ENCODE peak calls at places on chromosomes 7 and 10, in nine cellular contexts. I is GM12865, J is esophagus squamous epithelium, C is fibroblast of pulmonary artery, F is endothelial cell of umbilical vein, G is WTC11, R is astrocyte of the spinal cord, A is PC-9, K is hepatocyte. T is an unnamed sample.

GRCh38 chr7:144782883-144783282 is 53.0 kb downstream of the TPK1 start:
- DNase-seq in I (no peak), J (no peak), C (no peak), F (no peak), G (no peak), R (no peak), A (no peak), K (no peak), T (no peak)

GRCh38 chr10:44973323-44974081 is 5.1 kb downstream of the DEPP1 start:
- DNase-seq in I (peak; percentile 77), J (no peak), C (no peak), F (peak; percentile 59), G (peak; percentile 49), R (no peak), A (no peak), K (no peak), T (no peak)

GRCh38 chr7:85828654-85829053 is 641.8 kb upstream of the SEMA3D start:
- DNase-seq in I (no peak), J (no peak), C (no peak), F (no peak), G (no peak), R (no peak), A (no peak), K (no peak), T (no peak)

GRCh38 chr7:23234569-23235296 is 11.8 kb upstream of the GPNMB start:
- DNase-seq in I (peak; percentile 93), J (no peak), C (no peak), F (no peak), G (no peak), R (no peak), A (no peak), K (no peak), T (no peak)

GRCh38 chr10:68074404-68074774 is 694 bp downstream of the HERC4 start:
- DNase-seq in I (no peak), J (no peak), C (no peak), F (no peak), G (no peak), R (no peak), A (no peak), K (no peak), T (no peak)

GRCh38 chr7:102916426-102916825 is 3.6 kb downstream of the LRRC17 start:
- DNase-seq in I (no peak), J (no peak), C (peak; percentile 79), F (peak; percentile 46), G (no peak), R (peak; percentile 82), A (no peak), K (no peak), T (no peak)

GRCh38 chr10:123301077-123301875 is 147.1 kb downstream of the BUB3 start:
- DNase-seq in I (peak; percentile 38), J (no peak), C (peak; percentile 37), F (peak; percentile 4), G (peak; percentile 18), R (peak; percentile 5), A (no peak), K (peak; percentile 28), T (peak; percentile 26)

GRCh38 chr7:13991791-13992620 is 2.5 kb upstream of the ETV1 start:
- DNase-seq in I (no peak), J (no peak), C (peak; percentile 21), F (peak; percentile 4), G (no peak), R (no peak), A (no peak), K (no peak), T (no peak)

GRCh38 chr7:40220421-40220911 is 85.7 kb downstream of the SUGCT start:
- DNase-seq in I (no peak), J (no peak), C (peak; percentile 47), F (no peak), G (no peak), R (peak; percentile 72), A (peak; percentile 74), K (no peak), T (no peak)

GRCh38 chr10:30353851-30354250 is 4.8 kb upstream of the MTPAP start:
- DNase-seq in I (no peak), J (no peak), C (peak; percentile 40), F (no peak), G (no peak), R (peak; percentile 65), A (no peak), K (no peak), T (no peak)

DNA sequence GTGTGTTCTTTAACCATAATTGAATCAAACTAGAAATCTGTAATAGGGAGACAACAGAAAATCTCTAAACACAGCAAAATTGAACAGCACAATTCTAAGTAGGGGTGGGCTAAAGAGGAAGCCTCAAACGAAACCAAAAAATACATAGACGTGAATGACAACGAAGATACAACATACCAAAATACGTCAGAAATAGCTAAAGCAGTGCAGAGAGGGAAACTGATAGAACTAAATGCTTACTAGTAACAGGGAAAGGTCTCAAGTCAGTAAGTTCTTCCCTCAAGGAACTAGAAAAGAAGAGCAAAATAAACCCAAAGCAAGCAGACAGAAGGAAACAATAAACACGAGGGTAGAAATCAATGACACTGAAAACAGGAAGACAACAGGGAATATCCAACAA is 19.1 kb downstream of the RPP38 start:
- DNase-seq in I (no peak), J (no peak), C (no peak), F (no peak), G (no peak), R (no peak), A (no peak), K (no peak), T (no peak)
- TF ChIP-seq CTCF in I (no peak), J (no peak), C (no peak), F (no peak), G (no peak), R (no peak), A (no peak), K (no peak), T (no peak)

DNA sequence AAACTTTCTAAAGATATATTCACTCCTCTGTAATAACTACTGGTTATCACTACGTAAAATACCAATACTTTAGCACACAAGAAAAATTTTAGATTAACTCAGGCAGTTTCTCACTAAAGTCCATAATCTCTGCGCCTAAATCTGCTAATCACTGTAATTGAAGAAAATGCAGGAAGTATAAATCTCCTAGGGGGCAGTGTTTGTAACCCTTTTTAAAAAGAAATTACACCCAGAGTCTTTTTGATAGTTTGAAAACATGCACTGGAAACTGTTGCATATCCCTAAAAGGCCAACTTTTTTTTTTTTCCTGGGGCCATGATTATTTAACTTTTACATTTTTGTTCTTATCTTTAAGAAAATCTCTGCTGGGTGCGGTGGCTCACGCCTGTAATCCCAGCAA is 209.6 kb downstream of the KIAA1217 start:
- DNase-seq in I (no peak), J (no peak), C (peak; percentile 2), F (no peak), G (no peak), R (no peak), A (no peak), K (no peak), T (no peak)
- TF ChIP-seq CTCF in I (no peak), J (no peak), C (peak; percentile 18), F (no peak), G (no peak), R (peak; percentile 23), A (no peak), K (no peak), T (peak; percentile 24)

GRCh38 chr10:92074126-92074887 is 150.7 kb downstream of the BTAF1 start:
- DNase-seq in I (peak; percentile 14), J (no peak), C (peak; percentile 29), F (peak; percentile 50), G (no peak), R (no peak), A (no peak), K (no peak), T (no peak)
- TF ChIP-seq CTCF in I (no peak), J (no peak), C (peak; percentile 26), F (peak; percentile 13), G (no peak), R (no peak), A (peak; percentile 60), K (no peak), T (peak; percentile 31)

DNA sequence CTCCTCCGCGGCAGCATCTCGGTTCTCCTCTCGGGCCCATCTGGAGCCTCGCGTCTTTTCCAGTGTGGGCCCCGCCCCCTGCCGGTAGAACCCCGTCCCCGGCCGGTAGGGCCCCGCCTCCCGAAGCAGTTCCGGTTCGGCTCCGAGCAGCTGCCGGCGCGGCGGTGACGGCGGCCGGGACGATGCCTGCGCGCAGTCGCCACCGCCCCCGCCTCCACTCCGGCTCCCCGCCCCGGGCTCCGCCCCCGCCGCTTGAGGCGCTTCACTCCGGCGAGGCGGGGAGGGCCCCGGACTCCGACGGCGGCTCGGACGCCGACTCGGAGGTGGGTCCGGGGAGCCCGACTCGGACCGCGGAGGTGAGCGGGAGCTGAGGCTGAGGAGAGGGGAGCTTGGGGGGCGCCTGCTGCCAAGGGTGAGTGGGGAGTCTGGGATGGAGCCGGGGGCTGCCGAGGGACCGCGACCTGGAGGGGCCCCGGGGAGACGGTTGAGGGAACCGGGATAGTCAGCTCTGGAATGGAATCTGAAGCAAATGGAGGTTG is at the start of gene SAMD8:
- DNase-seq in I (peak; percentile 98), J (peak; percentile 86), C (peak; percentile 96), F (peak; percentile 97), G (peak; percentile 98), R (peak; percentile 97), A (peak; percentile 94), K (peak; percentile 99), T (peak; percentile 94)
- TF ChIP-seq CTCF in I (no peak), J (peak; percentile 46), C (no peak), F (no peak), G (peak; percentile 44), R (no peak), A (peak; percentile 43), K (peak; percentile 16), T (peak; percentile 48)

GRCh38 chr10:43114743-43115611 is 23.3 kb upstream of the CSGALNACT2 start:
- DNase-seq in I (no peak), J (no peak), C (no peak), F (no peak), G (no peak), R (no peak), A (no peak), K (no peak), T (no peak)

GRCh38 chr10:43114031-43114742 is 24.1 kb upstream of the CSGALNACT2 start:
- DNase-seq in I (no peak), J (no peak), C (no peak), F (no peak), G (no peak), R (no peak), A (no peak), K (no peak), T (no peak)

GRCh38 chr10:43111921-43112607 is 26.2 kb upstream of the CSGALNACT2 start:
- DNase-seq in I (no peak), J (no peak), C (no peak), F (no peak), G (no peak), R (no peak), A (no peak), K (no peak), T (no peak)

GRCh38 chr10:43112608-43112961 is 25.7 kb upstream of the CSGALNACT2 start:
- DNase-seq in I (no peak), J (no peak), C (no peak), F (no peak), G (no peak), R (no peak), A (no peak), K (no peak), T (no peak)

GRCh38 chr10:43113201-43113893 is 24.9 kb upstream of the CSGALNACT2 start:
- DNase-seq in I (no peak), J (no peak), C (no peak), F (no peak), G (no peak), R (no peak), A (no peak), K (no peak), T (no peak)
- TF ChIP-seq CTCF in I (no peak), J (no peak), C (no peak), F (no peak), G (no peak), R (no peak), A (no peak), K (no peak), T (no peak)

T was measured in neural crest cell.